ENCODE peak calls at places on chromosomes 1 and 21, in four cellular contexts. K is suprapubic skin; X is CD8-positive, alpha-beta T cell; B is kidney. E is an unnamed sample.

GRCh38 chr1:189269011-189269410 is 1208.7 kb downstream of the BRINP3 start:
- DNase-seq in B (no peak), X (no peak), K (no peak), E (peak; percentile 37)

GRCh38 chr1:202129453-202130274 is 6.9 kb downstream of the GPR37L1 start:
- DNase-seq in K (no peak), X (no peak), B (peak; percentile 68), E (no peak)

GRCh38 chr1:25608488-25609178 is 8.0 kb upstream of the MAN1C1 start:
- DNase-seq in K (peak; percentile 91), X (peak; percentile 63), B (peak; percentile 90), E (no peak)

GRCh38 chr1:205591522-205592351 is 40.1 kb downstream of the ELK4 start:
- DNase-seq in K (peak; percentile 94), B (peak; percentile 93), X (peak; percentile 83), E (peak; percentile 76)

GRCh38 chr1:91763252-91763651 is 122.7 kb downstream of the TGFBR3 start:
- DNase-seq in X (no peak), B (no peak), K (no peak), E (no peak)

GRCh38 chr1:6384962-6385672 is 8.4 kb downstream of the ACOT7 start:
- DNase-seq in B (no peak), X (no peak), K (no peak), E (no peak)

GRCh38 chr1:192516776-192517297 is 58.7 kb upstream of the RGS1 start:
- DNase-seq in K (no peak), B (no peak), X (peak; percentile 18), E (no peak)

GRCh38 chr1:156712626-156713025 is 7.2 kb upstream of the CRABP2 start:
- DNase-seq in K (no peak), X (no peak), B (no peak), E (no peak)

GRCh38 chr21:26011292-26011940 is 159.2 kb downstream of the APP start:
- DNase-seq in K (no peak), B (no peak), X (no peak), E (no peak)

GRCh38 chr21:26089730-26090129 is 80.8 kb downstream of the APP start:
- DNase-seq in X (no peak), K (no peak), B (no peak), E (no peak)

GRCh38 chr1:53061123-53061858 is 722 bp upstream of the PODN start:
- DNase-seq in B (peak; percentile 78), K (peak; percentile 83), X (no peak), E (no peak)

GRCh38 chr1:150176593-150176992 is 26.9 kb downstream of the PLEKHO1 start:
- DNase-seq in K (no peak), X (no peak), B (no peak), E (no peak)

GRCh38 chr1:179966551-179966950 is 11.9 kb downstream of the CEP350 start:
- DNase-seq in B (no peak), K (no peak), X (no peak), E (no peak)

GRCh38 chr1:113784104-113784779 is 25.0 kb upstream of the PHTF1 start:
- DNase-seq in X (no peak), B (no peak), K (no peak), E (no peak)

GRCh38 chr21:32570456-32570855 is 14.9 kb downstream of the TCP10L start:
- DNase-seq in B (no peak), K (no peak), X (no peak), E (no peak)

GRCh38 chr1:221837886-221838285 is 96.0 kb upstream of the DUSP10 start:
- DNase-seq in K (no peak), X (no peak), B (no peak), E (no peak)

GRCh38 chr1:196455697-196456096 is 152.5 kb downstream of the KCNT2 start:
- DNase-seq in B (no peak), K (no peak), X (no peak), E (no peak)

GRCh38 chr1:88741413-88741812 is 57.3 kb downstream of the PKN2 start:
- DNase-seq in K (no peak), X (no peak), B (no peak), E (no peak)

GRCh38 chr1:46487818-46488218 is 1.8 kb upstream of the DMBX1 start:
- DNase-seq in K (no peak), B (no peak), X (no peak), E (no peak)

GRCh38 chr21:29658934-29659203 is 280.9 kb downstream of the GRIK1 start:
- DNase-seq in X (no peak), K (no peak), B (no peak), E (no peak)

GRCh38 chr1:243244420-243244819 is 10.7 kb downstream of the CEP170 start:
- DNase-seq in B (no peak), X (no peak), K (no peak), E (no peak)

GRCh38 chr1:101108123-101108522 is 82.5 kb upstream of the DPH5 start:
- DNase-seq in K (no peak), X (no peak), B (no peak), E (no peak)

GRCh38 chr1:165355221-165355976 is 1.1 kb downstream of the LMX1A start:
- DNase-seq in K (no peak), B (peak; percentile 78), X (no peak), E (no peak)

GRCh38 chr1:101293461-101294045 is 56.7 kb downstream of the S1PR1 start:
- DNase-seq in K (no peak), B (no peak), X (no peak), E (no peak)

GRCh38 chr1:94339229-94339927 is 78.8 kb upstream of the ABCD3 start:
- DNase-seq in K (no peak), X (no peak), B (no peak), E (no peak)

GRCh38 chr1:226276077-226276682 is 32.8 kb downstream of the LIN9 start:
- DNase-seq in B (no peak), K (no peak), X (no peak), E (no peak)

GRCh38 chr1:33429332-33429731 is 1.6 kb downstream of the PHC2 start:
- DNase-seq in X (no peak), B (no peak), K (no peak), E (no peak)
- H3K4me3 ChIP-seq in X (no peak overlapping the region), B (no peak overlapping the region), K (peak overlapping the region; percentile 81), E (no peak overlapping the region)

GRCh38 chr1:183595537-183595936 is 5.3 kb upstream of the NCF2 start:
- DNase-seq in B (no peak), K (no peak), X (no peak), E (no peak)

GRCh38 chr1:183593356-183593755 is 3.1 kb upstream of the NCF2 start:
- DNase-seq in X (no peak), B (no peak), K (no peak), E (no peak)

GRCh38 chr1:183589836-183590224 is 429 bp downstream of the NCF2 start:
- DNase-seq in X (no peak), K (no peak), B (no peak), E (no peak)

GRCh38 chr1:183590225-183591191 is at the start of gene NCF2:
- DNase-seq in K (no peak), X (no peak), B (no peak), E (no peak)

DNA sequence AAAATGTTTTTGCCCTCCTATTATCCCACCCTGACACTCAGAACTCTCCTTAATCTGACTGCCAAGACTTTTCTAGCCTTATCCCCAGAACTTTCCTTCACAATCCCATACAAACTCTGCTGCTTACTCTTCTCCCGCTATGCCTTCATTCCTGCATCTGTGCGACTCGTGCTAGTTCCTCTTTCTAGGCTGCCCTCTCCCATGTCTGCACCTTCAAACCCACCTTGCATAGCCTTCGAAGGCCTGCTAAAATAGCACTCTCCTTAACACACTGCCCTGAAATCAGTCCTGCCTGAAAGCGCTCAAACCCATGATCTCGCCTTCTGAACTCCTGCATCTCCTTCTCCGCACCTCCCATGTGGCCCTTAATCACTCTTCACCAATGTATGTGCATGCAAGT is 2.5 kb upstream of the NCF2 start:
- DNase-seq in B (no peak), K (no peak), X (no peak), E (no peak)
- H3K4me3 ChIP-seq in B (no peak overlapping the region), K (no peak overlapping the region), X (no peak overlapping the region), E (no peak overlapping the region)

GRCh38 chr1:92839442-92839841 is 7.6 kb downstream of the RPL5 start:
- DNase-seq in K (no peak), X (no peak), B (no peak), E (no peak)
- H3K4me3 ChIP-seq in K (no peak overlapping the region), X (no peak overlapping the region), B (no peak overlapping the region), E (no peak overlapping the region)

GRCh38 chr1:77975907-77976306 is 3.0 kb downstream of the FUBP1 start:
- DNase-seq in B (no peak), K (no peak), X (no peak), E (no peak)

GRCh38 chr1:77978293-77978968 is 441 bp downstream of the FUBP1 start:
- DNase-seq in X (peak; percentile 47), B (peak; percentile 70), K (peak; percentile 73), E (peak; percentile 39)

GRCh38 chr1:77976433-77977076 is 2.3 kb downstream of the FUBP1 start:
- DNase-seq in B (no peak), K (no peak), X (no peak), E (no peak)

GRCh38 chr1:77977989-77978292 is 931 bp downstream of the FUBP1 start:
- DNase-seq in K (no peak), B (no peak), X (no peak), E (no peak)

GRCh38 chr1:77975386-77975785 is 3.5 kb downstream of the FUBP1 start:
- DNase-seq in B (no peak), X (no peak), K (no peak), E (no peak)
- H3K4me3 ChIP-seq in B (peak overlapping the region; percentile 25), X (peak overlapping the region; percentile 10), K (no peak overlapping the region), E (no peak overlapping the region)

GRCh38 chr1:31062867-31063380 is 2.6 kb downstream of the PUM1 start:
- DNase-seq in X (no peak), B (no peak), K (no peak), E (no peak)
- H3K4me3 ChIP-seq in X (no peak overlapping the region), B (peak overlapping the region; percentile 77), K (peak overlapping the region; percentile 80), E (no peak overlapping the region)

GRCh38 chr21:24976238-24976637 is 631.0 kb downstream of the MRPL39 start:
- DNase-seq in X (no peak), B (no peak), K (no peak), E (no peak)
- H3K4me3 ChIP-seq in X (no peak overlapping the region), B (no peak overlapping the region), K (no peak overlapping the region), E (no peak overlapping the region)

GRCh38 chr1:151980287-151981177 is 13.1 kb downstream of the S100A10 start:
- DNase-seq in K (no peak), X (no peak), B (peak; percentile 63), E (no peak)
- H3K4me3 ChIP-seq in K (no peak overlapping the region), X (no peak overlapping the region), B (no peak overlapping the region), E (no peak overlapping the region)

GRCh38 chr1:227773558-227773957 is 38.3 kb downstream of the SNAP47 start:
- DNase-seq in K (no peak), X (no peak), B (peak; percentile 58), E (no peak)

GRCh38 chr1:227774051-227774720 is 39.0 kb downstream of the SNAP47 start:
- DNase-seq in X (no peak), K (no peak), B (peak; percentile 62), E (no peak)

GRCh38 chr1:227776277-227776676 is 39.2 kb upstream of the PRSS38 start:
- DNase-seq in K (no peak), B (peak; percentile 29), X (no peak), E (no peak)

GRCh38 chr1:227775841-227776240 is 39.6 kb upstream of the PRSS38 start:
- DNase-seq in K (no peak), B (peak; percentile 52), X (no peak), E (no peak)

GRCh38 chr1:227774721-227775665 is 39.8 kb downstream of the SNAP47 start:
- DNase-seq in X (no peak), B (peak; percentile 80), K (no peak), E (no peak)
- H3K4me3 ChIP-seq in X (no peak overlapping the region), B (no peak overlapping the region), K (no peak overlapping the region), E (no peak overlapping the region)

GRCh38 chr1:1354271-1355247 is 3.8 kb downstream of the MXRA8 start:
- DNase-seq in B (peak; percentile 77), X (no peak), K (no peak), E (no peak)
- H3K4me3 ChIP-seq in B (no peak overlapping the region), X (peak overlapping the region; percentile 31), K (peak overlapping the region; percentile 48), E (peak overlapping the region; percentile 22)